ENCODE peak calls at places on chromosomes 16 and 17, in seven cellular contexts. One of them, this sample, is unnamed.

GRCh38 chr16:4945560-4946502 is 8.9 kb upstream of the PPL start:
- DNase-seq in renal cortical epithelial cell: peak
- DNase-seq in SHP77: no peak
- DNase-seq in stimulated activated CD8-positive, alpha-beta memory T cell treated with anti-CD3 and anti-CD28 coated beads, Interleukin-15, amount 100 ng/mL, for 24 hours: no peak
- DNase-seq in central memory CD8-positive, alpha-beta T cell: no peak
- DNase-seq in stimulated activated CD4-positive, alpha-beta T cell treated with anti-CD3 and anti-CD28 coated beads, Interleukin-15, amount 100 ng/mL, for 24 hours: no peak
- DNase-seq in non-pigmented ciliary epithelial cell: no peak
- DNase-seq in this sample: no peak

GRCh38 chr17:72421128-72422092 is 300.6 kb downstream of the SOX9 start:
- DNase-seq in renal cortical epithelial cell: peak
- DNase-seq in SHP77: peak
- DNase-seq in stimulated activated CD8-positive, alpha-beta memory T cell treated with anti-CD3 and anti-CD28 coated beads, Interleukin-15, amount 100 ng/mL, for 24 hours: no peak
- DNase-seq in central memory CD8-positive, alpha-beta T cell: no peak
- DNase-seq in stimulated activated CD4-positive, alpha-beta T cell treated with anti-CD3 and anti-CD28 coated beads, Interleukin-15, amount 100 ng/mL, for 24 hours: peak
- DNase-seq in non-pigmented ciliary epithelial cell: peak
- DNase-seq in this sample: peak

GRCh38 chr17:28860363-28860808 is 5.6 kb downstream of the ERAL1 start:
- DNase-seq in renal cortical epithelial cell: no peak
- DNase-seq in SHP77: no peak
- DNase-seq in stimulated activated CD8-positive, alpha-beta memory T cell treated with anti-CD3 and anti-CD28 coated beads, Interleukin-15, amount 100 ng/mL, for 24 hours: no peak
- DNase-seq in central memory CD8-positive, alpha-beta T cell: no peak
- DNase-seq in stimulated activated CD4-positive, alpha-beta T cell treated with anti-CD3 and anti-CD28 coated beads, Interleukin-15, amount 100 ng/mL, for 24 hours: no peak
- DNase-seq in non-pigmented ciliary epithelial cell: no peak
- DNase-seq in this sample: no peak

GRCh38 chr17:32806646-32807045 is 70.3 kb downstream of the MYO1D start:
- DNase-seq in renal cortical epithelial cell: peak
- DNase-seq in SHP77: no peak
- DNase-seq in stimulated activated CD8-positive, alpha-beta memory T cell treated with anti-CD3 and anti-CD28 coated beads, Interleukin-15, amount 100 ng/mL, for 24 hours: no peak
- DNase-seq in central memory CD8-positive, alpha-beta T cell: no peak
- DNase-seq in stimulated activated CD4-positive, alpha-beta T cell treated with anti-CD3 and anti-CD28 coated beads, Interleukin-15, amount 100 ng/mL, for 24 hours: no peak
- DNase-seq in non-pigmented ciliary epithelial cell: no peak
- DNase-seq in this sample: no peak

GRCh38 chr16:67539271-67539670 is 10.6 kb downstream of the RIPOR1 start:
- DNase-seq in renal cortical epithelial cell: no peak
- DNase-seq in SHP77: no peak
- DNase-seq in stimulated activated CD8-positive, alpha-beta memory T cell treated with anti-CD3 and anti-CD28 coated beads, Interleukin-15, amount 100 ng/mL, for 24 hours: no peak
- DNase-seq in central memory CD8-positive, alpha-beta T cell: no peak
- DNase-seq in stimulated activated CD4-positive, alpha-beta T cell treated with anti-CD3 and anti-CD28 coated beads, Interleukin-15, amount 100 ng/mL, for 24 hours: no peak
- DNase-seq in non-pigmented ciliary epithelial cell: no peak
- DNase-seq in this sample: no peak

GRCh38 chr16:22296225-22297113 is 740 bp upstream of the POLR3E start:
- DNase-seq in renal cortical epithelial cell: peak
- DNase-seq in SHP77: peak
- DNase-seq in stimulated activated CD8-positive, alpha-beta memory T cell treated with anti-CD3 and anti-CD28 coated beads, Interleukin-15, amount 100 ng/mL, for 24 hours: no peak
- DNase-seq in central memory CD8-positive, alpha-beta T cell: no peak
- DNase-seq in stimulated activated CD4-positive, alpha-beta T cell treated with anti-CD3 and anti-CD28 coated beads, Interleukin-15, amount 100 ng/mL, for 24 hours: no peak
- DNase-seq in non-pigmented ciliary epithelial cell: no peak
- DNase-seq in this sample: no peak

GRCh38 chr17:43176119-43176570 is 5.1 kb downstream of the NBR1 start:
- DNase-seq in renal cortical epithelial cell: peak
- DNase-seq in SHP77: no peak
- DNase-seq in stimulated activated CD8-positive, alpha-beta memory T cell treated with anti-CD3 and anti-CD28 coated beads, Interleukin-15, amount 100 ng/mL, for 24 hours: no peak
- DNase-seq in central memory CD8-positive, alpha-beta T cell: no peak
- DNase-seq in stimulated activated CD4-positive, alpha-beta T cell treated with anti-CD3 and anti-CD28 coated beads, Interleukin-15, amount 100 ng/mL, for 24 hours: no peak
- DNase-seq in non-pigmented ciliary epithelial cell: no peak
- DNase-seq in this sample: no peak

GRCh38 chr16:12089492-12090161 is 113.1 kb downstream of the SNX29 start:
- DNase-seq in renal cortical epithelial cell: peak
- DNase-seq in SHP77: no peak
- DNase-seq in stimulated activated CD8-positive, alpha-beta memory T cell treated with anti-CD3 and anti-CD28 coated beads, Interleukin-15, amount 100 ng/mL, for 24 hours: no peak
- DNase-seq in central memory CD8-positive, alpha-beta T cell: no peak
- DNase-seq in stimulated activated CD4-positive, alpha-beta T cell treated with anti-CD3 and anti-CD28 coated beads, Interleukin-15, amount 100 ng/mL, for 24 hours: peak
- DNase-seq in non-pigmented ciliary epithelial cell: no peak
- DNase-seq in this sample: no peak

GRCh38 chr16:67246081-67246944 is 968 bp downstream of the FHOD1 start:
- DNase-seq in renal cortical epithelial cell: peak
- DNase-seq in SHP77: no peak
- DNase-seq in stimulated activated CD8-positive, alpha-beta memory T cell treated with anti-CD3 and anti-CD28 coated beads, Interleukin-15, amount 100 ng/mL, for 24 hours: no peak
- DNase-seq in central memory CD8-positive, alpha-beta T cell: no peak
- DNase-seq in stimulated activated CD4-positive, alpha-beta T cell treated with anti-CD3 and anti-CD28 coated beads, Interleukin-15, amount 100 ng/mL, for 24 hours: peak
- DNase-seq in non-pigmented ciliary epithelial cell: peak
- DNase-seq in this sample: peak

GRCh38 chr16:70481929-70482536 is 27.6 kb downstream of the FCSK start:
- DNase-seq in renal cortical epithelial cell: peak
- DNase-seq in SHP77: no peak
- DNase-seq in stimulated activated CD8-positive, alpha-beta memory T cell treated with anti-CD3 and anti-CD28 coated beads, Interleukin-15, amount 100 ng/mL, for 24 hours: no peak
- DNase-seq in central memory CD8-positive, alpha-beta T cell: no peak
- DNase-seq in stimulated activated CD4-positive, alpha-beta T cell treated with anti-CD3 and anti-CD28 coated beads, Interleukin-15, amount 100 ng/mL, for 24 hours: no peak
- DNase-seq in non-pigmented ciliary epithelial cell: no peak
- DNase-seq in this sample: no peak

GRCh38 chr17:48052956-48053757 is 5.0 kb downstream of the NFE2L1 start:
- DNase-seq in renal cortical epithelial cell: peak
- DNase-seq in SHP77: peak
- DNase-seq in stimulated activated CD8-positive, alpha-beta memory T cell treated with anti-CD3 and anti-CD28 coated beads, Interleukin-15, amount 100 ng/mL, for 24 hours: no peak
- DNase-seq in central memory CD8-positive, alpha-beta T cell: no peak
- DNase-seq in stimulated activated CD4-positive, alpha-beta T cell treated with anti-CD3 and anti-CD28 coated beads, Interleukin-15, amount 100 ng/mL, for 24 hours: no peak
- DNase-seq in non-pigmented ciliary epithelial cell: no peak
- DNase-seq in this sample: no peak

GRCh38 chr17:39529455-39529854 is 68.2 kb downstream of the CDK12 start:
- DNase-seq in renal cortical epithelial cell: no peak
- DNase-seq in SHP77: no peak
- DNase-seq in stimulated activated CD8-positive, alpha-beta memory T cell treated with anti-CD3 and anti-CD28 coated beads, Interleukin-15, amount 100 ng/mL, for 24 hours: no peak
- DNase-seq in central memory CD8-positive, alpha-beta T cell: no peak
- DNase-seq in stimulated activated CD4-positive, alpha-beta T cell treated with anti-CD3 and anti-CD28 coated beads, Interleukin-15, amount 100 ng/mL, for 24 hours: no peak
- DNase-seq in non-pigmented ciliary epithelial cell: no peak
- DNase-seq in this sample: no peak

GRCh38 chr17:12712941-12713340 is 47.3 kb downstream of the MYOCD start:
- DNase-seq in renal cortical epithelial cell: no peak
- DNase-seq in SHP77: no peak
- DNase-seq in stimulated activated CD8-positive, alpha-beta memory T cell treated with anti-CD3 and anti-CD28 coated beads, Interleukin-15, amount 100 ng/mL, for 24 hours: no peak
- DNase-seq in central memory CD8-positive, alpha-beta T cell: no peak
- DNase-seq in stimulated activated CD4-positive, alpha-beta T cell treated with anti-CD3 and anti-CD28 coated beads, Interleukin-15, amount 100 ng/mL, for 24 hours: no peak
- DNase-seq in non-pigmented ciliary epithelial cell: no peak
- DNase-seq in this sample: no peak

GRCh38 chr16:29807426-29808218 is 1.3 kb downstream of the MAZ start:
- DNase-seq in renal cortical epithelial cell: peak
- DNase-seq in SHP77: peak
- DNase-seq in stimulated activated CD8-positive, alpha-beta memory T cell treated with anti-CD3 and anti-CD28 coated beads, Interleukin-15, amount 100 ng/mL, for 24 hours: peak
- DNase-seq in central memory CD8-positive, alpha-beta T cell: peak
- DNase-seq in stimulated activated CD4-positive, alpha-beta T cell treated with anti-CD3 and anti-CD28 coated beads, Interleukin-15, amount 100 ng/mL, for 24 hours: peak
- DNase-seq in non-pigmented ciliary epithelial cell: peak
- DNase-seq in this sample: no peak

GRCh38 chr16:56681939-56682702 is at the start of gene MT1X:
- DNase-seq in renal cortical epithelial cell: peak
- DNase-seq in SHP77: peak
- DNase-seq in stimulated activated CD8-positive, alpha-beta memory T cell treated with anti-CD3 and anti-CD28 coated beads, Interleukin-15, amount 100 ng/mL, for 24 hours: peak
- DNase-seq in central memory CD8-positive, alpha-beta T cell: peak
- DNase-seq in stimulated activated CD4-positive, alpha-beta T cell treated with anti-CD3 and anti-CD28 coated beads, Interleukin-15, amount 100 ng/mL, for 24 hours: peak
- DNase-seq in non-pigmented ciliary epithelial cell: peak
- DNase-seq in this sample: peak

GRCh38 chr17:9239821-9240658 is 218.7 kb downstream of the NTN1 start:
- DNase-seq in renal cortical epithelial cell: no peak
- DNase-seq in SHP77: no peak
- DNase-seq in stimulated activated CD8-positive, alpha-beta memory T cell treated with anti-CD3 and anti-CD28 coated beads, Interleukin-15, amount 100 ng/mL, for 24 hours: peak
- DNase-seq in central memory CD8-positive, alpha-beta T cell: peak
- DNase-seq in stimulated activated CD4-positive, alpha-beta T cell treated with anti-CD3 and anti-CD28 coated beads, Interleukin-15, amount 100 ng/mL, for 24 hours: peak
- DNase-seq in non-pigmented ciliary epithelial cell: no peak
- DNase-seq in this sample: no peak

GRCh38 chr16:88734361-88734728 is 28.0 kb downstream of the CTU2 start:
- DNase-seq in renal cortical epithelial cell: no peak
- DNase-seq in SHP77: no peak
- DNase-seq in stimulated activated CD8-positive, alpha-beta memory T cell treated with anti-CD3 and anti-CD28 coated beads, Interleukin-15, amount 100 ng/mL, for 24 hours: no peak
- DNase-seq in central memory CD8-positive, alpha-beta T cell: no peak
- DNase-seq in stimulated activated CD4-positive, alpha-beta T cell treated with anti-CD3 and anti-CD28 coated beads, Interleukin-15, amount 100 ng/mL, for 24 hours: no peak
- DNase-seq in non-pigmented ciliary epithelial cell: no peak
- DNase-seq in this sample: no peak

GRCh38 chr17:58192612-58193011 is at the start of gene EPX:
- DNase-seq in renal cortical epithelial cell: no peak
- DNase-seq in SHP77: no peak
- DNase-seq in stimulated activated CD8-positive, alpha-beta memory T cell treated with anti-CD3 and anti-CD28 coated beads, Interleukin-15, amount 100 ng/mL, for 24 hours: no peak
- DNase-seq in central memory CD8-positive, alpha-beta T cell: no peak
- DNase-seq in stimulated activated CD4-positive, alpha-beta T cell treated with anti-CD3 and anti-CD28 coated beads, Interleukin-15, amount 100 ng/mL, for 24 hours: no peak
- DNase-seq in non-pigmented ciliary epithelial cell: no peak
- DNase-seq in this sample: no peak

GRCh38 chr17:64781810-64782555 is 119.9 kb upstream of the SMURF2 start:
- DNase-seq in renal cortical epithelial cell: no peak
- DNase-seq in SHP77: no peak
- DNase-seq in stimulated activated CD8-positive, alpha-beta memory T cell treated with anti-CD3 and anti-CD28 coated beads, Interleukin-15, amount 100 ng/mL, for 24 hours: no peak
- DNase-seq in central memory CD8-positive, alpha-beta T cell: no peak
- DNase-seq in stimulated activated CD4-positive, alpha-beta T cell treated with anti-CD3 and anti-CD28 coated beads, Interleukin-15, amount 100 ng/mL, for 24 hours: no peak
- DNase-seq in non-pigmented ciliary epithelial cell: no peak
- DNase-seq in this sample: no peak

GRCh38 chr17:82806645-82807044 is 33.2 kb downstream of the ZNF750 start:
- DNase-seq in renal cortical epithelial cell: no peak
- DNase-seq in SHP77: no peak
- DNase-seq in stimulated activated CD8-positive, alpha-beta memory T cell treated with anti-CD3 and anti-CD28 coated beads, Interleukin-15, amount 100 ng/mL, for 24 hours: no peak
- DNase-seq in central memory CD8-positive, alpha-beta T cell: no peak
- DNase-seq in stimulated activated CD4-positive, alpha-beta T cell treated with anti-CD3 and anti-CD28 coated beads, Interleukin-15, amount 100 ng/mL, for 24 hours: no peak
- DNase-seq in non-pigmented ciliary epithelial cell: no peak
- DNase-seq in this sample: no peak

GRCh38 chr17:7413346-7413985 is 5.8 kb downstream of the NLGN2 start:
- DNase-seq in renal cortical epithelial cell: no peak
- DNase-seq in SHP77: no peak
- DNase-seq in stimulated activated CD8-positive, alpha-beta memory T cell treated with anti-CD3 and anti-CD28 coated beads, Interleukin-15, amount 100 ng/mL, for 24 hours: no peak
- DNase-seq in central memory CD8-positive, alpha-beta T cell: no peak
- DNase-seq in stimulated activated CD4-positive, alpha-beta T cell treated with anti-CD3 and anti-CD28 coated beads, Interleukin-15, amount 100 ng/mL, for 24 hours: no peak
- DNase-seq in non-pigmented ciliary epithelial cell: no peak
- DNase-seq in this sample: no peak

GRCh38 chr17:27378482-27379200 is 77.6 kb upstream of the KSR1 start:
- DNase-seq in renal cortical epithelial cell: peak
- DNase-seq in SHP77: no peak
- DNase-seq in stimulated activated CD8-positive, alpha-beta memory T cell treated with anti-CD3 and anti-CD28 coated beads, Interleukin-15, amount 100 ng/mL, for 24 hours: no peak
- DNase-seq in central memory CD8-positive, alpha-beta T cell: no peak
- DNase-seq in stimulated activated CD4-positive, alpha-beta T cell treated with anti-CD3 and anti-CD28 coated beads, Interleukin-15, amount 100 ng/mL, for 24 hours: no peak
- DNase-seq in non-pigmented ciliary epithelial cell: no peak
- DNase-seq in this sample: no peak

GRCh38 chr16:56985288-56985961 is 3.9 kb upstream of the NLRC5 start:
- DNase-seq in renal cortical epithelial cell: peak
- DNase-seq in SHP77: no peak
- DNase-seq in stimulated activated CD8-positive, alpha-beta memory T cell treated with anti-CD3 and anti-CD28 coated beads, Interleukin-15, amount 100 ng/mL, for 24 hours: no peak
- DNase-seq in central memory CD8-positive, alpha-beta T cell: no peak
- DNase-seq in stimulated activated CD4-positive, alpha-beta T cell treated with anti-CD3 and anti-CD28 coated beads, Interleukin-15, amount 100 ng/mL, for 24 hours: no peak
- DNase-seq in non-pigmented ciliary epithelial cell: peak
- DNase-seq in this sample: peak

GRCh38 chr16:77789646-77790370 is 1.4 kb downstream of the VAT1L start:
- DNase-seq in renal cortical epithelial cell: no peak
- DNase-seq in SHP77: no peak
- DNase-seq in stimulated activated CD8-positive, alpha-beta memory T cell treated with anti-CD3 and anti-CD28 coated beads, Interleukin-15, amount 100 ng/mL, for 24 hours: no peak
- DNase-seq in central memory CD8-positive, alpha-beta T cell: no peak
- DNase-seq in stimulated activated CD4-positive, alpha-beta T cell treated with anti-CD3 and anti-CD28 coated beads, Interleukin-15, amount 100 ng/mL, for 24 hours: no peak
- DNase-seq in non-pigmented ciliary epithelial cell: no peak
- DNase-seq in this sample: no peak

This sample was measured in HS-27A.